ENCODE peak calls at places on chromosomes 6 and 20, in seven cellular contexts. F, M, U, S, X, C and T are unnamed samples.

GRCh38 chr20:30487947-30488926 is 769.2 kb upstream of the DEFB115 start:
- DNase-seq in F (no peak), M (no peak), U (no peak), S (no peak), X (no peak), C (no peak), T (no peak)

GRCh38 chr20:5871720-5872410 is 78.5 kb downstream of the TRMT6 start:
- DNase-seq in F (no peak), M (no peak), U (no peak), S (no peak), X (peak; percentile 32), C (no peak), T (peak; percentile 60)

GRCh38 chr20:40932436-40932835 is 96.2 kb upstream of the TOP1 start:
- DNase-seq in F (no peak), M (no peak), U (no peak), S (no peak), X (no peak), C (no peak), T (no peak)

GRCh38 chr20:50762435-50763201 is 31.2 kb downstream of the PARD6B start:
- DNase-seq in F (peak; percentile 33), M (no peak), U (no peak), S (peak; percentile 60), X (peak; percentile 46), C (no peak), T (no peak)

GRCh38 chr6:75446278-75446880 is 47.2 kb downstream of the FILIP1 start:
- DNase-seq in F (no peak), M (no peak), U (no peak), S (no peak), X (no peak), C (no peak), T (no peak)

GRCh38 chr6:139536751-139537617 is 162.5 kb upstream of the CITED2 start:
- DNase-seq in F (no peak), M (no peak), U (no peak), S (no peak), X (no peak), C (no peak), T (no peak)

GRCh38 chr6:14035448-14035847 is 82.1 kb upstream of the CD83 start:
- DNase-seq in F (peak; percentile 17), M (no peak), U (no peak), S (no peak), X (no peak), C (peak; percentile 61), T (peak; percentile 78)

GRCh38 chr6:80425089-80425823 is 318.8 kb downstream of the BCKDHB start:
- DNase-seq in F (no peak), M (no peak), U (no peak), S (no peak), X (no peak), C (peak; percentile 99), T (no peak)

GRCh38 chr6:156425374-156425773 is 351.8 kb upstream of the ARID1B start:
- DNase-seq in F (no peak), M (no peak), U (no peak), S (no peak), X (no peak), C (peak; percentile 89), T (no peak)

GRCh38 chr6:113588646-113589045 is 268.5 kb upstream of the MARCKS start:
- DNase-seq in F (no peak), M (no peak), U (no peak), S (no peak), X (no peak), C (no peak), T (no peak)

GRCh38 chr6:165988757-165989456 is 178.7 kb downstream of the TBXT start:
- DNase-seq in F (no peak), M (no peak), U (no peak), S (no peak), X (no peak), C (no peak), T (peak; percentile 61)

GRCh38 chr6:83707829-83708545 is 914 bp downstream of the SNAP91 start:
- DNase-seq in F (peak; percentile 8), M (no peak), U (no peak), S (no peak), X (peak; percentile 71), C (no peak), T (peak; percentile 82)

GRCh38 chr6:99802396-99803031 is 191.5 kb downstream of the MCHR2 start:
- DNase-seq in F (no peak), M (no peak), U (no peak), S (no peak), X (no peak), C (no peak), T (peak; percentile 96)

DNA sequence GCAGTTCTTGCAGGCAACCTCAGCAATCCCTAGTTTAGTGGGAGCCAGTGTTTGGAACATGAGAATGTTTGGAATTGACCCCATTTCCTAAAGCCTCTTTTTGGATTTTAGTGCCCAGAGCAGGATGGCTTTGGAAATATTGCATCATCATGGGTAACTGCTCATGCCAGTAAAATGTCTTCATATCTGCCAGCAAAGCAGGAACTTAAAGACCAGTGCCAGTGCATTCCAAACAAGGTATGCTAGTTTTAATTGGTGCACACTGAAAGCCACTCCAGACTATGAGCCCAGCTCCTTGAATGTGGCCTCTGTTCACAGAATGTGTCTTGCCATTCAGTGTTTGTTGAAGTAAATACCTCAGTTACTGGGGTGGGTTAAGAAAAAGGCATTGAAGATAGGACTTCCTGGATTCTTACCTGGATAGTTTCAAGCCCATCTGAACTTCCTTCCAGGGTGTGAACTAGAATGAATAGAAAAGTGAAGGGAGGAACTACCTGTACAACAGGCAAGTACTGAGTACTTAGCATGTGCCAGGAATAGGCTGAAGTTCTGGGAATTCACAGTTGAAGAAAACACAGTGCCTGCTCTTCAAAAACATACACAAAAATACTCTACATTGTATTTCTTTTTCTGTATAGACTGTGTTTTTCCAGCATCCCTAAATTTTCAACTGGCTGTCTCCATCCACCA is 70.5 kb downstream of the COL19A1 start:
- DNase-seq in F (no peak), M (no peak), U (no peak), S (no peak), X (no peak), C (no peak), T (no peak)
- H3K36me3 ChIP-seq in F (no peaks in the 10 kb centered on the region), M (no peaks in the 10 kb centered on the region), U (no peaks in the 10 kb centered on the region), S (no peaks in the 10 kb centered on the region), X (no peaks in the 10 kb centered on the region), C (no peaks in the 10 kb centered on the region), T (no peaks in the 10 kb centered on the region)

GRCh38 chr6:150877928-150878327 is 12.4 kb downstream of the MTHFD1L start:
- DNase-seq in F (no peak), M (no peak), U (no peak), S (no peak), X (no peak), C (no peak), T (no peak)
- H3K36me3 ChIP-seq in F (no peaks in the 10 kb centered on the region), M (no peaks in the 10 kb centered on the region), U (no peaks in the 10 kb centered on the region), S (peaks cover 10% of the 10 kb centered on the region), X (peaks cover 18% of the 10 kb centered on the region), C (peaks cover 9% of the 10 kb centered on the region), T (peaks cover 40% of the 10 kb centered on the region)

DNA sequence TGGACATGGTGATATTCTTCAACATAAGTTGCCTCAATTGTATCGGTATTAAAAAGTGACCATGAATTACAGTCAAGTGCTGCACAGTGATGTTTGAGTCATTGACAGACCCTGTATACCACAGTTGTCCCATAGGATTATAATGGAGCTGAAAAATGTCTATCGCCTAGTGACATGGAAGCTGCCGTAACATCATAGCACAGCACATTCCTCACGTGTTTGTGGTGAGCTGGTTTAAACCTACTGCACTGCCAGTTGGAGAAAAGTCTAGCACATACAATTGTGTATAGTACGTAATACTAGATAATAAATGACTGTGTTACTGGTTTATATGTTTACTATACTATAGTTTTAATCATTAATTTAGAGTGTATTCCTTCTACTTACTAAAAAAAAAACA is 150.2 kb downstream of the CDH26 start:
- DNase-seq in F (no peak), M (no peak), U (no peak), S (no peak), X (no peak), C (no peak), T (no peak)
- H3K36me3 ChIP-seq in F (no peaks in the 10 kb centered on the region), M (no peaks in the 10 kb centered on the region), U (no peaks in the 10 kb centered on the region), S (no peaks in the 10 kb centered on the region), X (no peaks in the 10 kb centered on the region), C (no peaks in the 10 kb centered on the region), T (no peaks in the 10 kb centered on the region)

DNA sequence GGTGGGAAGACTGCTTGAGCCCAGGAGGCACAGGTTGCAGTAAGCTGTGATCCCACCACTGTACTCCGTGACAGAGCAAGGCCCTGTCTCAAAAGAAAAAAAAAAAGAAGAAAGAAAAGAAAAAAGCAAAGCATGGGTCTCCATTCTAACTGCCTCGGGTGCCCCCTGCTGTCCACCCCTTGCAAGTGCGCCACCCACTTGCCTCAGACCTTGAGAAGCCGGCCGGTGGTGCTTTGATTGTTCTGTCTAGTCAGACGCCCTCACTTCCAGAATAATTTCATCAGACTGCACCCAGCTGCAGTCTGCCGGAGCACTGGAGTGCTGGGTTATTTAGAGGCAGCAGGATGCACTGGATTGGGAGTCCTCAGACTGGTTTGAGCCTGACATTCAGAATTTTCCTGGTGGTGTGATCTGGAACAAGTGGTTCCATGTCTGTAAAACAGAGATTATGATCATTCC is 17.6 kb upstream of the TM9SF4 start:
- DNase-seq in F (peak; percentile 95), M (peak; percentile 77), U (peak; percentile 70), S (peak; percentile 84), X (peak; percentile 86), C (no peak), T (peak; percentile 96)
- H3K36me3 ChIP-seq in F (no peaks in the 10 kb centered on the region), M (no peaks in the 10 kb centered on the region), U (no peaks in the 10 kb centered on the region), S (peaks cover 15% of the 10 kb centered on the region), X (no peaks in the 10 kb centered on the region), C (no peaks in the 10 kb centered on the region), T (no peaks in the 10 kb centered on the region)

GRCh38 chr20:25467441-25467840 is 60.0 kb downstream of the GINS1 start:
- DNase-seq in F (no peak), M (no peak), U (no peak), S (no peak), X (no peak), C (no peak), T (no peak)
- H3K36me3 ChIP-seq in F (no peaks in the 10 kb centered on the region), M (no peaks in the 10 kb centered on the region), U (no peaks in the 10 kb centered on the region), S (peaks cover 22% of the 10 kb centered on the region), X (no peaks in the 10 kb centered on the region), C (peaks cover 11% of the 10 kb centered on the region), T (peaks cover 82% of the 10 kb centered on the region)

GRCh38 chr6:42845327-42845694 is 34.1 kb upstream of the RPL7L1 start:
- DNase-seq in F (peak; percentile 67), M (no peak), U (no peak), S (no peak), X (no peak), C (no peak), T (no peak)
- H3K36me3 ChIP-seq in F (no peaks in the 10 kb centered on the region), M (peaks cover 4% of the 10 kb centered on the region), U (no peaks in the 10 kb centered on the region), S (peaks cover 17% of the 10 kb centered on the region), X (no peaks in the 10 kb centered on the region), C (peaks cover 2% of the 10 kb centered on the region), T (no peaks in the 10 kb centered on the region)

DNA sequence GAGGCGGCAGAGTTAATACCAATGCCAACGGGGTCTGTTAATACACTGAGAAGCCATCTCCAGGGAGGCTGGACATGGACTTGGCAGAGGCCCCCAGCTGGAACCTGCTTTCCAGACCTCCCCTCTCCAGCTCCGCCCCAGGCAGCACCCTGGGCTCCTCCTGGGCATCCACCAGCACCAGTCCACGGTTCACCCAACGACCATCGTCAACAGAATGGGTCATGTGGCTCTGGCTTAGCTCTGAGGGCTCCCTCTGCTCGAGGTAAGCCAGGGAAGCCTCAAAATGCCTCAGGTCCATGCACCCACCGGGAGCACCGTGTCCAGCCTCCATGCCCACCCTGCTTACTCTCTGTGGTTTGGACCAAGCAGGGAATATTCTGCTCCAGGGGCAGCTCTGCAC is 40.5 kb downstream of the WDR27 start:
- DNase-seq in F (no peak), M (no peak), U (no peak), S (no peak), X (no peak), C (no peak), T (peak; percentile 24)
- H3K36me3 ChIP-seq in F (no peaks in the 10 kb centered on the region), M (peaks cover 4% of the 10 kb centered on the region), U (no peaks in the 10 kb centered on the region), S (peaks cover 39% of the 10 kb centered on the region), X (peaks cover 16% of the 10 kb centered on the region), C (peaks cover 10% of the 10 kb centered on the region), T (peaks cover 89% of the 10 kb centered on the region)